ENCODE peak calls at places on chromosomes 4 and X, in five cellular contexts. E, L, U, A and W are unnamed samples.

GRCh38 chrX:56572975-56573374 is 9.5 kb downstream of the UBQLN2 start:
- DNase-seq in A (no peak), L (no peak), U (no peak), E (no peak), W (no peak)

GRCh38 chr4:38177792-38178665 is 217.8 kb downstream of the PTTG2 start:
- DNase-seq in A (no peak), U (peak; percentile 27), L (peak; percentile 86), E (peak; percentile 71), W (no peak)

GRCh38 chrX:9466115-9466495 is 1.2 kb downstream of the TBL1X start:
- DNase-seq in U (no peak), A (no peak), E (peak; percentile 21), L (peak; percentile 35), W (no peak)

GRCh38 chr4:23368081-23368697 is 521.7 kb downstream of the PPARGC1A start:
- DNase-seq in A (peak; percentile 23), E (no peak), U (no peak), L (no peak), W (no peak)

GRCh38 chrX:10166731-10167149 is 10.0 kb downstream of the CLCN4 start:
- DNase-seq in L (no peak), A (peak; percentile 39), E (no peak), U (no peak), W (no peak)

GRCh38 chr4:127642169-127642568 is 9.4 kb downstream of the INTU start:
- DNase-seq in E (peak; percentile 33), U (no peak), L (no peak), A (no peak), W (no peak)

GRCh38 chr4:7144374-7145290 is 47.7 kb upstream of the SORCS2 start:
- DNase-seq in U (no peak), L (no peak), E (no peak), A (no peak), W (no peak)

GRCh38 chr4:101264993-101265815 is 82.1 kb downstream of the PPP3CA start:
- DNase-seq in A (no peak), U (no peak), E (no peak), L (no peak), W (no peak)

GRCh38 chr4:39384563-39384962 is 18.4 kb upstream of the RFC1 start:
- DNase-seq in L (no peak), E (no peak), U (no peak), A (no peak), W (no peak)

GRCh38 chr4:39383690-39384089 is 17.5 kb upstream of the RFC1 start:
- DNase-seq in U (no peak), E (no peak), A (peak; percentile 12), L (no peak), W (no peak)
- TF ChIP-seq CTCF in U (no peak), E (no peak), A (peak; percentile 53), L (no peak), W (no peak)

GRCh38 chr4:158209825-158210807 is at the start of gene TMEM144:
- DNase-seq in U (peak; percentile 6), L (peak; percentile 77), E (peak; percentile 78), A (peak; percentile 79), W (peak; percentile 55)
- TF ChIP-seq CTCF in U (no peak), L (no peak), E (peak; percentile 21), A (peak; percentile 58), W (no peak)

GRCh38 chr4:81392164-81392563 is 79.5 kb downstream of the RASGEF1B start:
- DNase-seq in U (no peak), A (no peak), L (no peak), E (no peak), W (no peak)

GRCh38 chr4:81395239-81395638 is 76.5 kb downstream of the RASGEF1B start:
- DNase-seq in E (no peak), A (no peak), L (no peak), U (no peak), W (no peak)

DNA sequence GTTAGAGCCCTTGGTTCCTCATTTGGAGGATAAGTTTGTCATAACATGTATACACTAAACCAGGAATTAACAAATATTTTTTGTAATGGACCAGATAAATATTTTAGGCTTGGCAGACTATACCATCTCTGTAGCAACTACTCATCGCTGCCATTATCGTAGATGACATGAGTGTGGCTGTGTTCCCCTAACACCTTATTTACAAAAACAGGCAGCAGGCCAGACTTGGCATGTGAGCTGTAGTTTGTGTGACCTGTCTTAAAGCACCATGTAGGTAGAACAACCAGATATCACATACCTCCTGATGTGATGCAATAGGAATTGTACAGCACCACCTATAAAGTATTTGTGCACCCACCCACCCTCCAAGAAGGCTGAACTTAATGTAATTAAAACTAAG is 82.0 kb downstream of the RASGEF1B start:
- DNase-seq in L (no peak), A (no peak), E (no peak), U (no peak), W (no peak)
- TF ChIP-seq CTCF in L (no peak), A (no peak), E (no peak), U (no peak), W (no peak)

GRCh38 chr4:89158884-89159503 is 47.7 kb downstream of the TIGD2 start:
- DNase-seq in U (no peak), A (peak; percentile 6), L (peak; percentile 53), E (peak; percentile 51), W (peak; percentile 29)
- TF ChIP-seq CTCF in U (peak; percentile 87), A (peak; percentile 66), L (peak; percentile 75), E (peak; percentile 78), W (peak; percentile 76)

GRCh38 chr4:147108409-147108808 is 162.7 kb upstream of the TTC29 start:
- DNase-seq in A (no peak), L (no peak), E (peak; percentile 66), U (no peak), W (no peak)

GRCh38 chr4:147101678-147102077 is 156.0 kb upstream of the TTC29 start:
- DNase-seq in U (no peak), L (no peak), E (no peak), A (no peak), W (no peak)

GRCh38 chr4:147102596-147102995 is 156.9 kb upstream of the TTC29 start:
- DNase-seq in L (no peak), A (no peak), U (no peak), E (no peak), W (no peak)

GRCh38 chr4:147104768-147105167 is 159.1 kb upstream of the TTC29 start:
- DNase-seq in E (no peak), A (no peak), U (no peak), L (no peak), W (no peak)

DNA sequence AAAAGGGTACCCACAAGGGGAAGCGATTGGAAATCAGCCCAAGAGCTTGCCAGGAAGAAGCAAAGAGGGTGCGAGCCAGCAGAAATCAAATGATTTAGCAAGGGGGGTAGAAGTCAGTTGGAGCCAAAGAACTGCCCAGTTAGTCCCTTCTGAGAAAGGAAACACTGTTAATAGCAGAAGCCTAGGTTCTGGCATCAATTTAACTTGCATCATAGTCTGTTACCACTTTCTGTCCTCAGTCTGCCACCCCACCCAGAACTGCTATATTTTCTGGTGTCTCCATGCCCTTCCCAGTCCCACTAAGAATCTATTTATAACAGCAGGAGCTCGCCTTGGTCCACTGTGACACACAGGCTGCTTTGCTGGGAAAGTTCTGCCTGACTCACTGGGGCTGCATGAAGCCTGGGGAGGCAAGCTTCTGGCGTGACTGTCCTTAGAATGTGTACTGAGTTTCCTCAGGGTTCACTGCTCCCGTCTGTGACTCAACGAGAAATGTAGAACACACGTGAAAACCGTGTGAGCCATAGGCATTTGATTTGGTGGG is 157.8 kb upstream of the TTC29 start:
- DNase-seq in E (peak; percentile 97), U (no peak), A (no peak), L (no peak), W (no peak)
- TF ChIP-seq CTCF in E (no peak), U (no peak), A (no peak), L (no peak), W (no peak)

GRCh38 chr4:108774809-108775530 is 12.1 kb upstream of the ETNPPL start:
- DNase-seq in U (no peak), A (no peak), L (no peak), E (no peak), W (no peak)
- TF ChIP-seq CTCF in U (no peak), A (no peak), L (no peak), E (no peak), W (no peak)

GRCh38 chr4:14143892-14144291 is 516.4 kb upstream of the BOD1L1 start:
- DNase-seq in E (no peak), L (peak; percentile 31), U (no peak), A (no peak), W (no peak)
- TF ChIP-seq CTCF in E (no peak), L (peak; percentile 26), U (no peak), A (no peak), W (no peak)

GRCh38 chrX:26442340-26442739 is 226.4 kb downstream of the MAGEB5 start:
- DNase-seq in A (no peak), U (no peak), E (peak; percentile 1), L (peak; percentile 7), W (no peak)
- TF ChIP-seq CTCF in A (no peak), U (no peak), E (peak; percentile 31), L (peak; percentile 35), W (peak; percentile 17)